ENCODE peak calls at places on chromosomes 1 and 21, in six cellular contexts. One of them, this sample, is unnamed.

GRCh38 chr1:76998582-76999189 is 131.4 kb downstream of the ST6GALNAC5 start:
- DNase-seq in K562: no peak
- DNase-seq in H1: no peak
- DNase-seq in HepG2: no peak
- DNase-seq in NT2/D1: no peak
- DNase-seq in GM12878: no peak
- DNase-seq in this sample: peak; percentile 67

GRCh38 chr1:96722161-96722908 is 751 bp downstream of the PTBP2 start:
- DNase-seq in NT2/D1: peak; percentile 30
- DNase-seq in K562: peak; percentile 63
- DNase-seq in GM12878: no peak
- DNase-seq in H1: peak; percentile 81
- DNase-seq in HepG2: peak; percentile 7
- DNase-seq in this sample: no peak

GRCh38 chr1:235067396-235068154 is 61.1 kb downstream of the TOMM20 start:
- DNase-seq in HepG2: peak; percentile 58
- DNase-seq in H1: no peak
- DNase-seq in K562: no peak
- DNase-seq in GM12878: no peak
- DNase-seq in NT2/D1: no peak
- DNase-seq in this sample: peak; percentile 94

GRCh38 chr1:62720946-62721554 is 32.9 kb upstream of the DOCK7 start:
- DNase-seq in H1: no peak
- DNase-seq in HepG2: no peak
- DNase-seq in K562: no peak
- DNase-seq in NT2/D1: no peak
- DNase-seq in GM12878: no peak
- DNase-seq in this sample: no peak

GRCh38 chr1:226634611-226635246 is 86.2 kb downstream of the STUM start:
- DNase-seq in HepG2: no peak
- DNase-seq in NT2/D1: no peak
- DNase-seq in K562: no peak
- DNase-seq in GM12878: no peak
- DNase-seq in H1: no peak
- DNase-seq in this sample: no peak

GRCh38 chr1:34166191-34167090 is 1.4 kb upstream of the CSMD2 start:
- DNase-seq in H1: peak; percentile 83
- DNase-seq in NT2/D1: peak; percentile 85
- DNase-seq in HepG2: no peak
- DNase-seq in GM12878: no peak
- DNase-seq in K562: no peak
- DNase-seq in this sample: no peak

GRCh38 chr1:83043192-83043591 is 955.7 kb downstream of the TTLL7 start:
- DNase-seq in HepG2: no peak
- DNase-seq in NT2/D1: no peak
- DNase-seq in GM12878: no peak
- DNase-seq in K562: no peak
- DNase-seq in H1: no peak
- DNase-seq in this sample: no peak

GRCh38 chr1:245598524-245599310 is 443.9 kb downstream of the KIF26B start:
- DNase-seq in HepG2: no peak
- DNase-seq in H1: no peak
- DNase-seq in NT2/D1: no peak
- DNase-seq in K562: no peak
- DNase-seq in GM12878: no peak
- DNase-seq in this sample: no peak

GRCh38 chr1:214002060-214002459 is 14.3 kb downstream of the PROX1 start:
- DNase-seq in GM12878: no peak
- DNase-seq in K562: no peak
- DNase-seq in H1: no peak
- DNase-seq in NT2/D1: no peak
- DNase-seq in HepG2: no peak
- DNase-seq in this sample: no peak

GRCh38 chr1:235919797-235920475 is 53.2 kb upstream of the LYST start:
- DNase-seq in GM12878: no peak
- DNase-seq in NT2/D1: peak; percentile 86
- DNase-seq in HepG2: no peak
- DNase-seq in H1: no peak
- DNase-seq in K562: no peak
- DNase-seq in this sample: no peak

GRCh38 chr1:160971618-160972056 is 17.0 kb upstream of the ITLN2 start:
- DNase-seq in H1: no peak
- DNase-seq in NT2/D1: no peak
- DNase-seq in K562: no peak
- DNase-seq in GM12878: peak; percentile 70
- DNase-seq in HepG2: no peak
- DNase-seq in this sample: no peak

DNA sequence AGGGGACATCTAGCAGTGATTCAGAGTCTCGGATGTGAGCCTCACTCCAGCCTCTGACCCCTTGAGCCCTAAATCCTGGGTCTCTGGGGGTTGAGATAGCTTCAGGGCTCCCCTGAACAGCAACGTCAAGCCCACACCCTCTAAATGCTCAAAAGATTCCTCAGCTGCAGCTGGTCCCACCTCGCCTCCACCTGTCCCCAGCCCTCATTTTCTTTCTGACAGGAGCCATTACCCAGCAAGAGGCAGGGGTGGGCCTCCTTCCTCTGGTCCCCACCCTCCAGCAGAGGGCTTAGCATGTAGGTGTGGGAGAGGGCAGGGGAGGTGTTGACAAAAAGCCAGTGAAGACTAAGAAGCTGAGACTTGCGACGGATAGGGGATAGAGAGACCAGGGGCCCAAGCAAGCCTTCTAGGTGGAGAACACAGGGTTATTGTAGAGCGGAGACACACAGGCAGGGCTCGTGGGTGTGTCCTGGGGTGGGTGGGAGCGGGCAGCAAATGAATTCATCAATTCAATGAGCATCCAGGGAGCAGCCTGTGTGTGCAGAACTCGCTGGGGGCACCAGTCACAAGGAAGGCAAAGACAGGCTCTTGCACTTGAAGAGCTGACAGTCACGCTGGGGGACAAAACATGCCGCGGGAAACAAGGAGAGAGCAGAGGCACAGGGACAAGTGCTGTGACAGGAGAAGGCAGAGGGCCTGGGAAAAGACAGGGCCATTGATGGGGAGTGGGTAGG is 48.9 kb upstream of the GOLT1A start:
- DNase-seq in H1: no peak
- DNase-seq in NT2/D1: no peak
- DNase-seq in K562: no peak
- DNase-seq in GM12878: no peak
- DNase-seq in HepG2: no peak
- DNase-seq in this sample: no peak
- TF ChIP-seq ZNF274 in H1: no peak
- TF ChIP-seq ZNF274 in NT2/D1: no peak
- TF ChIP-seq ZNF274 in K562: no peak
- TF ChIP-seq ZNF274 in GM12878: no peak
- TF ChIP-seq ZNF274 in HepG2: no peak
- TF ChIP-seq ZNF274 in this sample: no peak

GRCh38 chr1:182406006-182406405 is 5.5 kb upstream of the TEDDM1 start:
- DNase-seq in HepG2: no peak
- DNase-seq in GM12878: no peak
- DNase-seq in H1: no peak
- DNase-seq in K562: no peak
- DNase-seq in NT2/D1: no peak
- DNase-seq in this sample: no peak
- TF ChIP-seq ZNF274 in HepG2: no peak
- TF ChIP-seq ZNF274 in GM12878: no peak
- TF ChIP-seq ZNF274 in H1: no peak
- TF ChIP-seq ZNF274 in K562: no peak
- TF ChIP-seq ZNF274 in NT2/D1: no peak
- TF ChIP-seq ZNF274 in this sample: no peak

GRCh38 chr1:219444469-219444868 is 168.4 kb downstream of the ZC3H11B start:
- DNase-seq in NT2/D1: no peak
- DNase-seq in GM12878: no peak
- DNase-seq in K562: no peak
- DNase-seq in HepG2: no peak
- DNase-seq in H1: no peak
- DNase-seq in this sample: no peak
- TF ChIP-seq ZNF274 in NT2/D1: no peak
- TF ChIP-seq ZNF274 in GM12878: no peak
- TF ChIP-seq ZNF274 in K562: no peak
- TF ChIP-seq ZNF274 in HepG2: no peak
- TF ChIP-seq ZNF274 in H1: no peak
- TF ChIP-seq ZNF274 in this sample: no peak

GRCh38 chr1:12447849-12448312 is 170.1 kb downstream of the DHRS3 start:
- DNase-seq in HepG2: peak; percentile 38
- DNase-seq in GM12878: no peak
- DNase-seq in NT2/D1: no peak
- DNase-seq in H1: no peak
- DNase-seq in K562: no peak
- DNase-seq in this sample: no peak
- TF ChIP-seq ZNF274 in HepG2: no peak
- TF ChIP-seq ZNF274 in GM12878: no peak
- TF ChIP-seq ZNF274 in NT2/D1: no peak
- TF ChIP-seq ZNF274 in H1: no peak
- TF ChIP-seq ZNF274 in K562: no peak
- TF ChIP-seq ZNF274 in this sample: no peak

GRCh38 chr21:33024278-33025103 is 1.2 kb upstream of the OLIG2 start:
- DNase-seq in GM12878: no peak
- DNase-seq in H1: no peak
- DNase-seq in K562: no peak
- DNase-seq in NT2/D1: no peak
- DNase-seq in HepG2: no peak
- DNase-seq in this sample: no peak
- TF ChIP-seq ZNF274 in GM12878: no peak
- TF ChIP-seq ZNF274 in H1: no peak
- TF ChIP-seq ZNF274 in K562: no peak
- TF ChIP-seq ZNF274 in NT2/D1: no peak
- TF ChIP-seq ZNF274 in HepG2: no peak
- TF ChIP-seq ZNF274 in this sample: no peak

GRCh38 chr1:247913786-247914185 is 6.3 kb upstream of the OR2T8 start:
- DNase-seq in H1: no peak
- DNase-seq in K562: no peak
- DNase-seq in GM12878: peak; percentile 2
- DNase-seq in NT2/D1: no peak
- DNase-seq in HepG2: no peak
- DNase-seq in this sample: no peak

GRCh38 chr1:247919952-247920351 is at the start of gene OR2T8:
- DNase-seq in K562: no peak
- DNase-seq in GM12878: no peak
- DNase-seq in HepG2: no peak
- DNase-seq in NT2/D1: no peak
- DNase-seq in H1: no peak
- DNase-seq in this sample: no peak

DNA sequence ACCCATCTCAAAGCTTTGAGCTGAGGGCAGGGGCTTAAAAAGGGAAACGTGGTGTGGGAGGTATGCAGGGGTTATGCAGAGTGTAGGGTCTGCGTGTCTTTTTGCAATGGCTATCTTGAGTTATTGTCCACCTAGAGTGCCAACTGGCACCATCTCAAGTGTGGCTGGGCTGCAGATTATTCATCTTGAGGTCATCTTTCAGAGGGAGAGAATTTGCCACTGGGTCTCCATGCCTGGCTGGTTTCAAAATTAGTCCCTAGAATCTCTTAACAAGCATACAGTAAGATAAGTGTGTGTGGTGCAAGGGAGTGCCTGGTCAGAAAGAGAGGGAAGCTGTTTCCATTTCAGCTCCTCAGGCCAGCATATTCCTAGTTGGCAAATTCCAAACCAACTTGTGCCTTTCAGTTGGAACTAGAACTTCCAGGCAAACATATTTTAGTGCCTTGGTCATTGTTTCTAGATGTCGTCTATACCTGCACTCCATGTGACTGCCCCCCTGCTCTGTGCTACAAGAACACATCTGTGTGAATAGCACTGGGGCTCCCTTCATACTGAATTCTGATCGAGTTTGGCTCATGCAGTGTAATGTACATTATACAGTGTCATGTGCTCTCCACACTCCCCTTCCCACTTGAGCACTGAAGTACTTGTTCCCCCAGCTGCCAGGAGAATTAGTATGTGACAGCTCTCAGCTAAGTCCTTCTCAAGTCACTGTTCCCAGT is 5.0 kb upstream of the OR2T8 start:
- DNase-seq in HepG2: no peak
- DNase-seq in K562: no peak
- DNase-seq in NT2/D1: no peak
- DNase-seq in GM12878: no peak
- DNase-seq in H1: no peak
- DNase-seq in this sample: no peak
- TF ChIP-seq ZNF274 in HepG2: no peak
- TF ChIP-seq ZNF274 in K562: no peak
- TF ChIP-seq ZNF274 in NT2/D1: no peak
- TF ChIP-seq ZNF274 in GM12878: no peak
- TF ChIP-seq ZNF274 in H1: no peak
- TF ChIP-seq ZNF274 in this sample: no peak

GRCh38 chr1:2545754-2546514 is 10.2 kb upstream of the TNFRSF14 start:
- DNase-seq in HepG2: peak; percentile 87
- DNase-seq in NT2/D1: peak; percentile 79
- DNase-seq in GM12878: peak; percentile 80
- DNase-seq in K562: peak; percentile 97
- DNase-seq in H1: peak; percentile 91
- DNase-seq in this sample: peak; percentile 82
- TF ChIP-seq ZNF274 in HepG2: no peak
- TF ChIP-seq ZNF274 in NT2/D1: no peak
- TF ChIP-seq ZNF274 in GM12878: no peak
- TF ChIP-seq ZNF274 in K562: no peak
- TF ChIP-seq ZNF274 in H1: no peak
- TF ChIP-seq ZNF274 in this sample: no peak

GRCh38 chr1:233061265-233061664 is 110.9 kb downstream of the NTPCR start:
- DNase-seq in HepG2: no peak
- DNase-seq in NT2/D1: no peak
- DNase-seq in GM12878: no peak
- DNase-seq in H1: no peak
- DNase-seq in K562: no peak
- DNase-seq in this sample: no peak
- TF ChIP-seq ZNF274 in HepG2: no peak
- TF ChIP-seq ZNF274 in NT2/D1: no peak
- TF ChIP-seq ZNF274 in GM12878: no peak
- TF ChIP-seq ZNF274 in H1: no peak
- TF ChIP-seq ZNF274 in K562: no peak
- TF ChIP-seq ZNF274 in this sample: no peak